ENCODE peak calls at places on chromosome 5, in seven cellular contexts. A is RWPE1, C is brain microvascular endothelial cell, S is thyroid gland, T is AG08396, I is HCT116, P is NCI-H1092. W is an unnamed sample.
A peak's percentile ranks its signal among the peaks of the same experiment; 100 is the strongest.

GRCh38 chr5:71481441-71481840 is 26.0 kb downstream of the BDP1 start:
- DNase-seq in A (no peak), C (no peak), S (no peak), T (no peak), I (no peak), P (no peak), W (no peak)

GRCh38 chr5:95842955-95843544 is 20.5 kb upstream of the GLRX start:
- DNase-seq in A (no peak), C (peak; percentile 84), S (peak; percentile 49), T (no peak), I (no peak), P (no peak), W (peak; percentile 84)

GRCh38 chr5:8756498-8757084 is 789.3 kb downstream of the SEMA5A start:
- DNase-seq in A (peak; percentile 29), C (peak; percentile 65), S (peak; percentile 38), T (peak; percentile 20), I (no peak), P (peak; percentile 27), W (peak; percentile 83)

GRCh38 chr5:111198281-111198948 is 25.8 kb upstream of the CAMK4 start:
- DNase-seq in A (no peak), C (no peak), S (no peak), T (no peak), I (no peak), P (no peak), W (no peak)

GRCh38 chr5:41219655-41220269 is 6.4 kb upstream of the C6 start:
- DNase-seq in A (no peak), C (no peak), S (no peak), T (no peak), I (no peak), P (no peak), W (peak; percentile 12)

GRCh38 chr5:459562-460412 is 16.8 kb downstream of the EXOC3 start:
- DNase-seq in A (no peak), C (no peak), S (no peak), T (no peak), I (no peak), P (no peak), W (no peak)

GRCh38 chr5:127428748-127429147 is 88.7 kb upstream of the PRRC1 start:
- DNase-seq in A (no peak), C (no peak), S (no peak), T (no peak), I (no peak), P (no peak), W (peak; percentile 90)

GRCh38 chr5:151664694-151665583 is 21.8 kb downstream of the SPARC start:
- DNase-seq in A (peak; percentile 36), C (no peak), S (no peak), T (no peak), I (no peak), P (no peak), W (no peak)

GRCh38 chr5:149005077-149005892 is 57.6 kb downstream of the SH3TC2 start:
- DNase-seq in A (no peak), C (no peak), S (no peak), T (no peak), I (no peak), P (no peak), W (no peak)

GRCh38 chr5:151684690-151685361 is 1.9 kb downstream of the SPARC start:
- DNase-seq in A (peak; percentile 84), C (peak; percentile 94), S (peak; percentile 75), T (peak; percentile 62), I (no peak), P (no peak), W (peak; percentile 55)